ENCODE peak calls at places on chromosomes 5 and 9, in ten cellular contexts. H is IMR-90, G is pancreas, L is K562, U is heart right ventricle, I is HCT116, B is endodermal cell, C is cardiac muscle cell, D is sigmoid colon, S is ovary. O is an unnamed sample.

GRCh38 chr5:14937277-14937676 is 65.7 kb upstream of the ANKH start:
- DNase-seq in G (no peak), I (no peak), D (no peak), L (no peak), H (no peak), U (no peak), S (no peak), B (no peak), C (no peak), O (no peak)

GRCh38 chr9:86406366-86406765 is 52.2 kb upstream of the TUT7 start:
- DNase-seq in H (peak; percentile 88), L (no peak), D (no peak), I (no peak), S (no peak), U (no peak), C (no peak), B (no peak), G (no peak), O (no peak)

GRCh38 chr9:92332577-92333287 is 7.0 kb downstream of the CENPP start:
- DNase-seq in B (no peak), I (no peak), C (no peak), U (peak; percentile 16), D (no peak), G (no peak), S (no peak), H (peak; percentile 43), L (no peak), O (no peak)

GRCh38 chr5:57538341-57538955 is 55.8 kb upstream of the ACTBL2 start:
- DNase-seq in D (no peak), L (no peak), I (no peak), B (no peak), C (no peak), U (no peak), S (no peak), G (no peak), H (peak; percentile 79), O (no peak)

GRCh38 chr9:136117291-136118060 is 1.2 kb downstream of the TMEM250 start:
- DNase-seq in D (no peak), G (no peak), H (no peak), L (no peak), I (no peak), U (peak; percentile 74), C (no peak), B (no peak), S (no peak), O (no peak)

GRCh38 chr5:10577371-10578291 is 13.8 kb downstream of the ANKRD33B start:
- DNase-seq in L (no peak), I (no peak), C (peak; percentile 80), G (no peak), U (peak; percentile 86), B (peak; percentile 45), H (no peak), S (no peak), D (no peak), O (no peak)

GRCh38 chr9:37486616-37487544 is 1.1 kb downstream of the POLR1E start:
- DNase-seq in H (peak; percentile 98), U (peak; percentile 69), G (no peak), S (peak; percentile 60), B (no peak), C (no peak), I (no peak), D (peak; percentile 86), L (peak; percentile 22), O (no peak)

GRCh38 chr9:123883634-123884033 is 46.3 kb downstream of the DENND1A start:
- DNase-seq in I (no peak), D (no peak), C (no peak), G (no peak), U (no peak), B (no peak), L (no peak), H (peak; percentile 37), S (no peak), O (no peak)

GRCh38 chr5:14351086-14351661 is 208.0 kb downstream of the TRIO start:
- DNase-seq in D (no peak), L (no peak), U (no peak), H (no peak), I (no peak), G (no peak), S (no peak), B (no peak), C (no peak), O (no peak)

GRCh38 chr5:78669331-78669730 is 20.8 kb upstream of the LHFPL2 start:
- DNase-seq in C (no peak), B (no peak), G (no peak), U (no peak), D (no peak), L (no peak), H (no peak), S (no peak), I (no peak), O (no peak)

GRCh38 chr9:96567203-96567700 is 52.4 kb downstream of the CDC14B start:
- DNase-seq in L (no peak), I (no peak), D (no peak), C (no peak), H (no peak), B (no peak), U (no peak), G (no peak), S (peak; percentile 55), O (no peak)

GRCh38 chr5:177473461-177473991 is at the start of gene DBN1:
- DNase-seq in B (peak; percentile 84), I (no peak), D (peak; percentile 82), G (peak; percentile 80), C (peak; percentile 86), H (no peak), S (peak; percentile 76), L (peak; percentile 95), U (no peak), O (no peak)

GRCh38 chr5:6184481-6184880 is 193.9 kb downstream of the MED10 start:
- DNase-seq in C (no peak), L (no peak), H (no peak), B (no peak), S (no peak), D (no peak), U (no peak), G (no peak), I (no peak), O (no peak)
- H3K9me3 ChIP-seq in C (no peaks in the 10 kb centered on the region), L (no peaks in the 10 kb centered on the region), H (peaks cover 36% of the 10 kb centered on the region), B (no peaks in the 10 kb centered on the region), S (no peaks in the 10 kb centered on the region), D (no peaks in the 10 kb centered on the region), U (no peaks in the 10 kb centered on the region), G (no peaks in the 10 kb centered on the region), I (no peaks in the 10 kb centered on the region), O (peaks cover 14% of the 10 kb centered on the region)

DNA sequence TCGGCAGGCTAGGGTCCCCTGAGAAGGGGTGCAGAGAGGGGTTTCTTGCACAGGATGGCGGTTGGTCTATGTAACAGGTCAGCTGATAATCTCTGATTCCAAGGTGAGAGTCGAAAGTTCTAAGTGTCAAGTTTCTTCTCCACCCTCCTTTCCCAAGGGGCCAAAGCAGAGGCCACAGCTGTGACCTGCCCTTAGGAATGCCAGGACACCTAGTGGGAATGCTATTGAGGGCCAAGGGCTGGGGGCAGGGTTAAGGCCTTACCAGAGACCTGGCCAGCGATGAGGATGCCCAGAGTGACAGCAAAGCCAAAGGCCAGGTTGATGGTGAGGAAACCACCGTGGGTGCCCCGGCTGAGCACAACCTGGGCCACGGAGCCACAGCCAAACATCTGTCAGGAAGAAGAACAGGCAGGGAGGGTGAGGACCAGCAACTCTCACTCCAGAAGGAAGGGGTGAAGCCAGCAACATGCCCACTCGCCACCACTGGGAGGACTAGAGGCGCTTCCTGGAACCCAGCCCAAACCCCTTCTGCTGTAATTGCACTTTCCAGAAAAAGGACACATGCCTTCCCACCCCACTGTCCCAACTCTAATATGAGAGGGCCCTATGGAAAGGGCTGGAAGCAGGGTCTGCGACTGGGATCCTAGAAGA is 3.8 kb downstream of the AQP3 start:
- DNase-seq in C (no peak), B (peak; percentile 76), L (no peak), H (no peak), G (no peak), D (no peak), I (no peak), U (no peak), S (no peak), O (no peak)
- H3K27ac ChIP-seq in C (no peak overlapping the region), B (no peak overlapping the region), L (no peak overlapping the region), H (no peak overlapping the region), G (no peak overlapping the region), D (no peak overlapping the region), I (no peak overlapping the region), U (no peak overlapping the region), S (no peak overlapping the region), O (no peak overlapping the region)

DNA sequence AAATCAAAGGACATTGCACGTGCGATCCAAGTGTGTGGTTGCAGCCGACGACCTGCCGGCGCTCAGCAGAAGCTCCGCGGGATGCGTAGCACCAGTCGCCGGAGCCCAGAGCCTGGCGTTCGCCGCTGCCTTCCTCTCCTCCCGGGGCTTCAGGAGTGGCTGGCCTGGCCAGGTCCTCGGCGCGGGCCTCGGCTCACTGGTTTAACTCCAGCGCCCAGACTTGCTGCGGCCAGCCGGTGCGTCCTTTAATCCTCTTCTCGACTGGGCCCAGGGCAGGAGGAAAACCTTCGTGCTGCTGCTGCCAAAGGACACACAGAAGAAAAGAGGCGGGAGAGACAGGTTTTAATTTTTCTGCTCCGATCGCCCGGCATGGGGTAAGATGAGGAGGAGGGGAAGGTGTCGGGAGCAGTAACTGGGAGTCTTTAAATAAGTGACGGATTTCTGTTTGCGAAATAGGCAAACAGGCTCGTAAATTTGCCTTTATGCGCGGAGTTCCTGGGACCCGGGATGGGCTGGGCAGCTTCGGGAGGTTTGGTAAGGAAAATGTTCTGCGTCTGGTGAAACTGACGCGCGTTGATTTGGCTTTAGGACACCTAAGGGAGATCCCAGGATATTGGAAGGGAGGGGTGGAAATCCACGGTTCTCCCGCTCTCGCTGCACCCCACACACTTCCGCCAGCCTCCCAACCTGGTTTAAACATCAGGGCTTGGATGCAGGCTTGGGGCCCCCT is 2.2 kb downstream of the HAND1 start:
- DNase-seq in H (no peak), C (peak; percentile 69), G (no peak), B (peak; percentile 84), S (no peak), D (peak; percentile 81), I (no peak), L (no peak), U (no peak), O (no peak)
- H3K4me1 ChIP-seq in H (peaks cover 4% of the 10 kb centered on the region), C (peaks cover 30% of the 10 kb centered on the region), G (peaks cover 6% of the 10 kb centered on the region), B (peaks cover 4% of the 10 kb centered on the region), S (peaks cover 8% of the 10 kb centered on the region), D (no peaks in the 10 kb centered on the region), I (no peaks in the 10 kb centered on the region), L (peaks cover 24% of the 10 kb centered on the region), U (peaks cover 76% of the 10 kb centered on the region), O (peaks cover 39% of the 10 kb centered on the region)

GRCh38 chr9:129894106-129894823 is 59.0 kb downstream of the USP20 start:
- DNase-seq in I (no peak), C (no peak), D (no peak), B (no peak), L (no peak), U (no peak), S (no peak), H (no peak), G (no peak), O (no peak)

GRCh38 chr9:129899620-129900019 is 64.4 kb downstream of the USP20 start:
- DNase-seq in B (no peak), G (no peak), I (no peak), S (no peak), D (no peak), L (no peak), U (no peak), C (no peak), H (no peak), O (no peak)

GRCh38 chr9:129895376-129896268 is 60.4 kb downstream of the USP20 start:
- DNase-seq in D (no peak), I (no peak), H (no peak), C (no peak), L (peak; percentile 4), B (no peak), U (no peak), G (no peak), S (no peak), O (no peak)

GRCh38 chr9:129898205-129898604 is 62.9 kb downstream of the USP20 start:
- DNase-seq in G (no peak), C (no peak), L (no peak), B (peak; percentile 58), U (no peak), I (no peak), D (peak; percentile 56), S (no peak), H (no peak), O (no peak)

GRCh38 chr9:129897263-129897662 is 62.0 kb downstream of the USP20 start:
- DNase-seq in C (no peak), D (no peak), L (no peak), S (no peak), G (no peak), B (no peak), I (no peak), U (no peak), H (no peak), O (no peak)
- H3K9me3 ChIP-seq in C (no peaks in the 10 kb centered on the region), D (no peaks in the 10 kb centered on the region), L (peaks cover 1% of the 10 kb centered on the region), S (no peaks in the 10 kb centered on the region), G (no peaks in the 10 kb centered on the region), B (no peaks in the 10 kb centered on the region), I (no peaks in the 10 kb centered on the region), U (no peaks in the 10 kb centered on the region), H (no peaks in the 10 kb centered on the region), O (no peaks in the 10 kb centered on the region)

O was measured in lung.